ENCODE peak calls at places on chromosome 17, in ten cellular contexts. One of them, this sample, is unnamed.

GRCh38 chr17:38733315-38734234 is 3.4 kb downstream of the CISD3 start:
- DNase-seq in GM12865: peak
- DNase-seq in colonic mucosa: no peak
- DNase-seq in stomach: no peak
- DNase-seq in left ventricle myocardium superior: no peak
- DNase-seq in stimulated activated CD8-positive, alpha-beta memory T cell treated with anti-CD3 and anti-CD28 coated beads, Interleukin-2, amount 100 ng/mL, for 1 hour: no peak
- DNase-seq in HS-5: no peak
- DNase-seq in NCI-H345: no peak
- DNase-seq in mammary epithelial cell: no peak
- DNase-seq in HFFc6: no peak
- DNase-seq in this sample: no peak

GRCh38 chr17:18182978-18183333 is 672 bp upstream of the ALKBH5 start:
- DNase-seq in stomach: peak
- DNase-seq in HFFc6: peak
- DNase-seq in colonic mucosa: peak
- DNase-seq in HS-5: no peak
- DNase-seq in mammary epithelial cell: no peak
- DNase-seq in GM12865: peak
- DNase-seq in stimulated activated CD8-positive, alpha-beta memory T cell treated with anti-CD3 and anti-CD28 coated beads, Interleukin-2, amount 100 ng/mL, for 1 hour: peak
- DNase-seq in NCI-H345: peak
- DNase-seq in left ventricle myocardium superior: peak
- DNase-seq in this sample: peak

GRCh38 chr17:17935321-17936271 is 36.6 kb downstream of the TOM1L2 start:
- DNase-seq in GM12865: no peak
- DNase-seq in stimulated activated CD8-positive, alpha-beta memory T cell treated with anti-CD3 and anti-CD28 coated beads, Interleukin-2, amount 100 ng/mL, for 1 hour: no peak
- DNase-seq in left ventricle myocardium superior: no peak
- DNase-seq in colonic mucosa: peak
- DNase-seq in mammary epithelial cell: peak
- DNase-seq in NCI-H345: no peak
- DNase-seq in HFFc6: peak
- DNase-seq in HS-5: peak
- DNase-seq in stomach: no peak
- DNase-seq in this sample: no peak

GRCh38 chr17:57523926-57524634 is 221.0 kb downstream of the CCDC182 start:
- DNase-seq in GM12865: peak
- DNase-seq in NCI-H345: peak
- DNase-seq in mammary epithelial cell: peak
- DNase-seq in left ventricle myocardium superior: peak
- DNase-seq in HS-5: peak
- DNase-seq in HFFc6: peak
- DNase-seq in colonic mucosa: peak
- DNase-seq in stomach: peak
- DNase-seq in stimulated activated CD8-positive, alpha-beta memory T cell treated with anti-CD3 and anti-CD28 coated beads, Interleukin-2, amount 100 ng/mL, for 1 hour: no peak
- DNase-seq in this sample: peak

GRCh38 chr17:58284613-58285421 is 4.1 kb upstream of the MPO start:
- DNase-seq in colonic mucosa: no peak
- DNase-seq in NCI-H345: no peak
- DNase-seq in mammary epithelial cell: no peak
- DNase-seq in GM12865: no peak
- DNase-seq in HS-5: no peak
- DNase-seq in HFFc6: no peak
- DNase-seq in left ventricle myocardium superior: no peak
- DNase-seq in stimulated activated CD8-positive, alpha-beta memory T cell treated with anti-CD3 and anti-CD28 coated beads, Interleukin-2, amount 100 ng/mL, for 1 hour: no peak
- DNase-seq in stomach: no peak
- DNase-seq in this sample: no peak

GRCh38 chr17:61245706-61246135 is 153.9 kb upstream of the TBX2 start:
- DNase-seq in left ventricle myocardium superior: no peak
- DNase-seq in GM12865: no peak
- DNase-seq in mammary epithelial cell: no peak
- DNase-seq in HFFc6: no peak
- DNase-seq in stimulated activated CD8-positive, alpha-beta memory T cell treated with anti-CD3 and anti-CD28 coated beads, Interleukin-2, amount 100 ng/mL, for 1 hour: no peak
- DNase-seq in colonic mucosa: no peak
- DNase-seq in stomach: no peak
- DNase-seq in HS-5: no peak
- DNase-seq in NCI-H345: peak
- DNase-seq in this sample: no peak

GRCh38 chr17:18038149-18038850 is 668 bp downstream of the ATPAF2 start:
- DNase-seq in stimulated activated CD8-positive, alpha-beta memory T cell treated with anti-CD3 and anti-CD28 coated beads, Interleukin-2, amount 100 ng/mL, for 1 hour: no peak
- DNase-seq in mammary epithelial cell: peak
- DNase-seq in colonic mucosa: no peak
- DNase-seq in NCI-H345: no peak
- DNase-seq in HS-5: no peak
- DNase-seq in GM12865: peak
- DNase-seq in stomach: no peak
- DNase-seq in left ventricle myocardium superior: no peak
- DNase-seq in HFFc6: peak
- DNase-seq in this sample: no peak

GRCh38 chr17:5344914-5345313 is 62.8 kb downstream of the RABEP1 start:
- DNase-seq in left ventricle myocardium superior: no peak
- DNase-seq in HS-5: no peak
- DNase-seq in NCI-H345: no peak
- DNase-seq in mammary epithelial cell: no peak
- DNase-seq in stomach: no peak
- DNase-seq in stimulated activated CD8-positive, alpha-beta memory T cell treated with anti-CD3 and anti-CD28 coated beads, Interleukin-2, amount 100 ng/mL, for 1 hour: no peak
- DNase-seq in HFFc6: no peak
- DNase-seq in colonic mucosa: no peak
- DNase-seq in GM12865: no peak
- DNase-seq in this sample: no peak

GRCh38 chr17:67800495-67800928 is 24.8 kb upstream of the BPTF start:
- DNase-seq in stimulated activated CD8-positive, alpha-beta memory T cell treated with anti-CD3 and anti-CD28 coated beads, Interleukin-2, amount 100 ng/mL, for 1 hour: peak
- DNase-seq in colonic mucosa: peak
- DNase-seq in left ventricle myocardium superior: peak
- DNase-seq in stomach: peak
- DNase-seq in HFFc6: peak
- DNase-seq in HS-5: no peak
- DNase-seq in GM12865: peak
- DNase-seq in NCI-H345: peak
- DNase-seq in mammary epithelial cell: peak
- DNase-seq in this sample: peak

GRCh38 chr17:2704031-2704889 is 7.3 kb downstream of the CLUH start:
- DNase-seq in left ventricle myocardium superior: peak
- DNase-seq in mammary epithelial cell: no peak
- DNase-seq in HS-5: no peak
- DNase-seq in stomach: no peak
- DNase-seq in HFFc6: no peak
- DNase-seq in NCI-H345: no peak
- DNase-seq in GM12865: no peak
- DNase-seq in stimulated activated CD8-positive, alpha-beta memory T cell treated with anti-CD3 and anti-CD28 coated beads, Interleukin-2, amount 100 ng/mL, for 1 hour: no peak
- DNase-seq in colonic mucosa: no peak
- DNase-seq in this sample: no peak

GRCh38 chr17:80986046-80986445 is 5.6 kb upstream of the CHMP6 start:
- DNase-seq in stomach: no peak
- DNase-seq in GM12865: no peak
- DNase-seq in colonic mucosa: no peak
- DNase-seq in left ventricle myocardium superior: no peak
- DNase-seq in HS-5: no peak
- DNase-seq in NCI-H345: no peak
- DNase-seq in HFFc6: no peak
- DNase-seq in mammary epithelial cell: no peak
- DNase-seq in stimulated activated CD8-positive, alpha-beta memory T cell treated with anti-CD3 and anti-CD28 coated beads, Interleukin-2, amount 100 ng/mL, for 1 hour: no peak
- DNase-seq in this sample: no peak

GRCh38 chr17:6453279-6454024 is 9.2 kb downstream of the PIMREG start:
- DNase-seq in stomach: no peak
- DNase-seq in GM12865: no peak
- DNase-seq in HS-5: no peak
- DNase-seq in stimulated activated CD8-positive, alpha-beta memory T cell treated with anti-CD3 and anti-CD28 coated beads, Interleukin-2, amount 100 ng/mL, for 1 hour: no peak
- DNase-seq in NCI-H345: no peak
- DNase-seq in HFFc6: no peak
- DNase-seq in colonic mucosa: no peak
- DNase-seq in mammary epithelial cell: no peak
- DNase-seq in left ventricle myocardium superior: no peak
- DNase-seq in this sample: no peak

GRCh38 chr17:55873017-55873758 is 122.3 kb downstream of the PCTP start:
- DNase-seq in stomach: no peak
- DNase-seq in NCI-H345: no peak
- DNase-seq in GM12865: peak
- DNase-seq in HFFc6: no peak
- DNase-seq in left ventricle myocardium superior: no peak
- DNase-seq in colonic mucosa: no peak
- DNase-seq in HS-5: no peak
- DNase-seq in stimulated activated CD8-positive, alpha-beta memory T cell treated with anti-CD3 and anti-CD28 coated beads, Interleukin-2, amount 100 ng/mL, for 1 hour: no peak
- DNase-seq in mammary epithelial cell: no peak
- DNase-seq in this sample: no peak

GRCh38 chr17:47797797-47798196 is 23.8 kb downstream of the OSBPL7 start:
- DNase-seq in HFFc6: no peak
- DNase-seq in colonic mucosa: no peak
- DNase-seq in stomach: no peak
- DNase-seq in stimulated activated CD8-positive, alpha-beta memory T cell treated with anti-CD3 and anti-CD28 coated beads, Interleukin-2, amount 100 ng/mL, for 1 hour: no peak
- DNase-seq in GM12865: no peak
- DNase-seq in mammary epithelial cell: no peak
- DNase-seq in NCI-H345: no peak
- DNase-seq in HS-5: no peak
- DNase-seq in left ventricle myocardium superior: no peak
- DNase-seq in this sample: no peak

GRCh38 chr17:79677646-79678045 is 53.1 kb upstream of the ENPP7 start:
- DNase-seq in HS-5: no peak
- DNase-seq in stomach: peak
- DNase-seq in NCI-H345: no peak
- DNase-seq in GM12865: no peak
- DNase-seq in mammary epithelial cell: no peak
- DNase-seq in HFFc6: no peak
- DNase-seq in stimulated activated CD8-positive, alpha-beta memory T cell treated with anti-CD3 and anti-CD28 coated beads, Interleukin-2, amount 100 ng/mL, for 1 hour: no peak
- DNase-seq in colonic mucosa: no peak
- DNase-seq in left ventricle myocardium superior: no peak
- DNase-seq in this sample: no peak

GRCh38 chr17:61371179-61371578 is 28.5 kb upstream of the TBX2 start:
- DNase-seq in stimulated activated CD8-positive, alpha-beta memory T cell treated with anti-CD3 and anti-CD28 coated beads, Interleukin-2, amount 100 ng/mL, for 1 hour: no peak
- DNase-seq in colonic mucosa: no peak
- DNase-seq in NCI-H345: no peak
- DNase-seq in stomach: no peak
- DNase-seq in HFFc6: no peak
- DNase-seq in left ventricle myocardium superior: no peak
- DNase-seq in GM12865: no peak
- DNase-seq in mammary epithelial cell: no peak
- DNase-seq in HS-5: no peak
- DNase-seq in this sample: no peak

GRCh38 chr17:42072323-42073187 is 22.2 kb upstream of the C17orf113 start:
- DNase-seq in colonic mucosa: no peak
- DNase-seq in left ventricle myocardium superior: peak
- DNase-seq in NCI-H345: no peak
- DNase-seq in stomach: peak
- DNase-seq in mammary epithelial cell: no peak
- DNase-seq in HFFc6: no peak
- DNase-seq in HS-5: no peak
- DNase-seq in GM12865: no peak
- DNase-seq in stimulated activated CD8-positive, alpha-beta memory T cell treated with anti-CD3 and anti-CD28 coated beads, Interleukin-2, amount 100 ng/mL, for 1 hour: no peak
- DNase-seq in this sample: no peak

GRCh38 chr17:61475726-61476125 is 23.5 kb downstream of the TBX4 start:
- DNase-seq in mammary epithelial cell: peak
- DNase-seq in stomach: no peak
- DNase-seq in stimulated activated CD8-positive, alpha-beta memory T cell treated with anti-CD3 and anti-CD28 coated beads, Interleukin-2, amount 100 ng/mL, for 1 hour: no peak
- DNase-seq in HFFc6: peak
- DNase-seq in HS-5: peak
- DNase-seq in NCI-H345: no peak
- DNase-seq in left ventricle myocardium superior: no peak
- DNase-seq in GM12865: no peak
- DNase-seq in colonic mucosa: no peak
- DNase-seq in this sample: no peak

GRCh38 chr17:9414471-9414870 is 161.1 kb downstream of the STX8 start:
- DNase-seq in mammary epithelial cell: no peak
- DNase-seq in HS-5: no peak
- DNase-seq in stomach: no peak
- DNase-seq in colonic mucosa: no peak
- DNase-seq in GM12865: peak
- DNase-seq in left ventricle myocardium superior: no peak
- DNase-seq in stimulated activated CD8-positive, alpha-beta memory T cell treated with anti-CD3 and anti-CD28 coated beads, Interleukin-2, amount 100 ng/mL, for 1 hour: no peak
- DNase-seq in HFFc6: no peak
- DNase-seq in NCI-H345: no peak
- DNase-seq in this sample: no peak

GRCh38 chr17:80454557-80455327 is 21.7 kb downstream of the NPTX1 start:
- DNase-seq in colonic mucosa: peak
- DNase-seq in stimulated activated CD8-positive, alpha-beta memory T cell treated with anti-CD3 and anti-CD28 coated beads, Interleukin-2, amount 100 ng/mL, for 1 hour: peak
- DNase-seq in HS-5: peak
- DNase-seq in GM12865: peak
- DNase-seq in stomach: peak
- DNase-seq in HFFc6: peak
- DNase-seq in mammary epithelial cell: peak
- DNase-seq in left ventricle myocardium superior: peak
- DNase-seq in NCI-H345: peak
- DNase-seq in this sample: peak

GRCh38 chr17:54172654-54173316 is 350.1 kb downstream of the KIF2B start:
- DNase-seq in stimulated activated CD8-positive, alpha-beta memory T cell treated with anti-CD3 and anti-CD28 coated beads, Interleukin-2, amount 100 ng/mL, for 1 hour: no peak
- DNase-seq in HS-5: no peak
- DNase-seq in colonic mucosa: no peak
- DNase-seq in HFFc6: no peak
- DNase-seq in left ventricle myocardium superior: no peak
- DNase-seq in GM12865: no peak
- DNase-seq in stomach: no peak
- DNase-seq in NCI-H345: no peak
- DNase-seq in mammary epithelial cell: peak
- DNase-seq in this sample: no peak

GRCh38 chr17:29150191-29150590 is 30.0 kb downstream of the MYO18A start:
- DNase-seq in left ventricle myocardium superior: no peak
- DNase-seq in HS-5: no peak
- DNase-seq in HFFc6: no peak
- DNase-seq in stimulated activated CD8-positive, alpha-beta memory T cell treated with anti-CD3 and anti-CD28 coated beads, Interleukin-2, amount 100 ng/mL, for 1 hour: no peak
- DNase-seq in NCI-H345: no peak
- DNase-seq in stomach: no peak
- DNase-seq in colonic mucosa: no peak
- DNase-seq in GM12865: peak
- DNase-seq in mammary epithelial cell: peak
- DNase-seq in this sample: no peak

GRCh38 chr17:47739150-47739549 is 6.1 kb downstream of the TBX21 start:
- DNase-seq in GM12865: no peak
- DNase-seq in colonic mucosa: no peak
- DNase-seq in stimulated activated CD8-positive, alpha-beta memory T cell treated with anti-CD3 and anti-CD28 coated beads, Interleukin-2, amount 100 ng/mL, for 1 hour: no peak
- DNase-seq in NCI-H345: no peak
- DNase-seq in HS-5: no peak
- DNase-seq in HFFc6: no peak
- DNase-seq in mammary epithelial cell: no peak
- DNase-seq in left ventricle myocardium superior: no peak
- DNase-seq in stomach: peak
- DNase-seq in this sample: no peak

GRCh38 chr17:70446446-70446845 is 277.1 kb downstream of the KCNJ2 start:
- DNase-seq in HFFc6: no peak
- DNase-seq in NCI-H345: no peak
- DNase-seq in stomach: no peak
- DNase-seq in mammary epithelial cell: no peak
- DNase-seq in left ventricle myocardium superior: no peak
- DNase-seq in colonic mucosa: no peak
- DNase-seq in HS-5: no peak
- DNase-seq in GM12865: no peak
- DNase-seq in stimulated activated CD8-positive, alpha-beta memory T cell treated with anti-CD3 and anti-CD28 coated beads, Interleukin-2, amount 100 ng/mL, for 1 hour: no peak
- DNase-seq in this sample: no peak

GRCh38 chr17:81049973-81050551 is 15.1 kb downstream of the BAIAP2 start:
- DNase-seq in stomach: peak
- DNase-seq in GM12865: peak
- DNase-seq in NCI-H345: no peak
- DNase-seq in colonic mucosa: peak
- DNase-seq in stimulated activated CD8-positive, alpha-beta memory T cell treated with anti-CD3 and anti-CD28 coated beads, Interleukin-2, amount 100 ng/mL, for 1 hour: no peak
- DNase-seq in left ventricle myocardium superior: peak
- DNase-seq in HS-5: no peak
- DNase-seq in mammary epithelial cell: peak
- DNase-seq in HFFc6: no peak
- DNase-seq in this sample: no peak

GRCh38 chr17:29590261-29590978 is 972 bp upstream of the GIT1 start:
- DNase-seq in stimulated activated CD8-positive, alpha-beta memory T cell treated with anti-CD3 and anti-CD28 coated beads, Interleukin-2, amount 100 ng/mL, for 1 hour: no peak
- DNase-seq in stomach: no peak
- DNase-seq in GM12865: no peak
- DNase-seq in NCI-H345: no peak
- DNase-seq in HFFc6: peak
- DNase-seq in mammary epithelial cell: no peak
- DNase-seq in colonic mucosa: no peak
- DNase-seq in left ventricle myocardium superior: peak
- DNase-seq in HS-5: no peak
- DNase-seq in this sample: no peak

GRCh38 chr17:82517230-82517865 is 2.2 kb upstream of the FOXK2 start:
- DNase-seq in left ventricle myocardium superior: no peak
- DNase-seq in NCI-H345: no peak
- DNase-seq in GM12865: no peak
- DNase-seq in HS-5: no peak
- DNase-seq in colonic mucosa: no peak
- DNase-seq in HFFc6: no peak
- DNase-seq in mammary epithelial cell: no peak
- DNase-seq in stimulated activated CD8-positive, alpha-beta memory T cell treated with anti-CD3 and anti-CD28 coated beads, Interleukin-2, amount 100 ng/mL, for 1 hour: no peak
- DNase-seq in stomach: peak
- DNase-seq in this sample: no peak

GRCh38 chr17:77279448-77280303 is 138.9 kb downstream of the SEC14L1 start:
- DNase-seq in left ventricle myocardium superior: no peak
- DNase-seq in NCI-H345: no peak
- DNase-seq in HFFc6: no peak
- DNase-seq in stomach: peak
- DNase-seq in HS-5: no peak
- DNase-seq in stimulated activated CD8-positive, alpha-beta memory T cell treated with anti-CD3 and anti-CD28 coated beads, Interleukin-2, amount 100 ng/mL, for 1 hour: no peak
- DNase-seq in colonic mucosa: peak
- DNase-seq in GM12865: peak
- DNase-seq in mammary epithelial cell: peak
- DNase-seq in this sample: no peak

This sample was measured in NCI-H774.